ENCODE peak calls at places on chromosomes 7 and 10, in five cellular contexts. M, E, X, A and K are unnamed samples. For H3K36me3, the result is how much of the 10 kb centered on the place peaks cover.

GRCh38 chr10:90884414-90884813 is 12.6 kb downstream of the RPP30 start:
- DNase-seq in M (no peak), E (no peak), X (no peak), A (no peak), K (no peak)

GRCh38 chr10:133336131-133337078 is at the start of gene CALY:
- DNase-seq in M (peak), E (no peak), X (peak), A (no peak), K (no peak)

GRCh38 chr7:130278892-130279690 is 12.4 kb downstream of the CPA2 start:
- DNase-seq in M (no peak), E (no peak), X (no peak), A (peak), K (no peak)

GRCh38 chr10:130378556-130379400 is 242.6 kb downstream of the GLRX3 start:
- DNase-seq in M (no peak), E (peak), X (no peak), A (no peak), K (peak)

GRCh38 chr7:136336932-136337331 is 359.8 kb upstream of the MTPN start:
- DNase-seq in M (no peak), E (no peak), X (no peak), A (no peak), K (no peak)

GRCh38 chr7:47982610-47983009 is 3.2 kb upstream of the HUS1 start:
- DNase-seq in M (no peak), E (no peak), X (no peak), A (no peak), K (no peak)

GRCh38 chr10:125217986-125218675 is 57.8 kb upstream of the CTBP2 start:
- DNase-seq in M (no peak), E (no peak), X (no peak), A (no peak), K (no peak)

GRCh38 chr7:5824297-5824610 is 42.8 kb upstream of the RNF216 start:
- DNase-seq in M (no peak), E (no peak), X (no peak), A (no peak), K (no peak)

GRCh38 chr10:87760195-87760905 is 57.7 kb downstream of the ATAD1 start:
- DNase-seq in M (no peak), E (no peak), X (no peak), A (no peak), K (no peak)

GRCh38 chr7:94183289-94183749 is 179.2 kb upstream of the BET1 start:
- DNase-seq in M (no peak), E (no peak), X (peak), A (peak), K (no peak)

GRCh38 chr10:112666070-112666469 is 219.1 kb downstream of the VTI1A start:
- DNase-seq in M (no peak), E (no peak), X (no peak), A (no peak), K (no peak)

GRCh38 chr7:85065306-85065705 is 121.5 kb downstream of the SEMA3D start:
- DNase-seq in M (no peak), E (no peak), X (no peak), A (peak), K (no peak)

GRCh38 chr7:100983451-100984187 is 14.3 kb downstream of the MUC12 start:
- DNase-seq in M (peak), E (no peak), X (no peak), A (peak), K (no peak)

GRCh38 chr10:117450940-117451339 is 75.7 kb upstream of the PDZD8 start:
- DNase-seq in M (no peak), E (no peak), X (no peak), A (no peak), K (no peak)

GRCh38 chr7:122790558-122790957 is 87.8 kb upstream of the RNF148 start:
- DNase-seq in M (no peak), E (no peak), X (no peak), A (no peak), K (no peak)

GRCh38 chr7:55120501-55121198 is 101.8 kb downstream of the EGFR start:
- DNase-seq in M (no peak), E (no peak), X (no peak), A (peak), K (no peak)

GRCh38 chr10:36492590-36493510 is 632.5 kb upstream of the ANKRD30A start:
- DNase-seq in M (no peak), E (no peak), X (no peak), A (peak), K (no peak)

GRCh38 chr7:137241655-137242054 is 101.9 kb downstream of the PTN start:
- DNase-seq in M (no peak), E (no peak), X (no peak), A (no peak), K (no peak)

GRCh38 chr10:122521011-122521410 is 39.5 kb upstream of the DMBT1 start:
- DNase-seq in M (no peak), E (no peak), X (no peak), A (no peak), K (no peak)

GRCh38 chr7:84190016-84190705 is 4.4 kb downstream of the SEMA3A start:
- DNase-seq in M (no peak), E (no peak), X (no peak), A (peak), K (no peak)

GRCh38 chr7:112010994-112011393 is 195.2 kb downstream of the DOCK4 start:
- DNase-seq in M (no peak), E (no peak), X (no peak), A (no peak), K (no peak)

GRCh38 chr7:100655908-100656674 is at the start of gene ACTL6B:
- DNase-seq in M (peak), E (no peak), X (peak), A (peak), K (no peak)

GRCh38 chr7:43779032-43779812 is 20.7 kb downstream of the BLVRA start:
- DNase-seq in M (no peak), E (peak), X (no peak), A (no peak), K (no peak)

GRCh38 chr10:50367732-50368131 is 116.4 kb upstream of the ASAH2 start:
- DNase-seq in M (no peak), E (no peak), X (no peak), A (peak), K (no peak)

GRCh38 chr7:5519515-5519928 is 95.9 kb upstream of the TNRC18 start:
- DNase-seq in M (no peak), E (no peak), X (no peak), A (peak), K (no peak)

GRCh38 chr10:17227367-17228080 is 517 bp upstream of the VIM start:
- DNase-seq in M (no peak), E (no peak), X (no peak), A (peak), K (no peak)

GRCh38 chr10:23413629-23414089 is 25.2 kb upstream of the OTUD1 start:
- DNase-seq in M (no peak), E (no peak), X (no peak), A (no peak), K (no peak)

GRCh38 chr7:134792968-134793367 is 13.5 kb downstream of the CALD1 start:
- DNase-seq in M (peak), E (peak), X (no peak), A (peak), K (no peak)

GRCh38 chr7:110595694-110596093 is 495.2 kb upstream of the LRRN3 start:
- DNase-seq in M (no peak), E (no peak), X (no peak), A (no peak), K (no peak)

GRCh38 chr7:70799841-70800405 is 332.0 kb upstream of the GALNT17 start:
- DNase-seq in M (no peak), E (no peak), X (no peak), A (no peak), K (no peak)

GRCh38 chr10:126731613-126731995 is 61.1 kb upstream of the C10orf90 start:
- DNase-seq in M (no peak), E (no peak), X (no peak), A (no peak), K (no peak)

GRCh38 chr7:128902761-128903585 is 7.5 kb downstream of the KCP start:
- DNase-seq in M (no peak), E (peak), X (no peak), A (peak), K (peak)

GRCh38 chr10:110865804-110866482 is 5.8 kb upstream of the PDCD4 start:
- DNase-seq in M (no peak), E (no peak), X (no peak), A (no peak), K (no peak)

GRCh38 chr7:101576993-101577392 is 52.1 kb downstream of the MYL10 start:
- DNase-seq in M (no peak), E (no peak), X (no peak), A (no peak), K (no peak)

GRCh38 chr10:62071846-62072281 is 170.4 kb downstream of the ARID5B start:
- DNase-seq in M (no peak), E (no peak), X (no peak), A (peak), K (no peak)

GRCh38 chr7:49852619-49853462 is 79.4 kb downstream of the VWC2 start:
- DNase-seq in M (peak), E (no peak), X (no peak), A (peak), K (no peak)

GRCh38 chr10:51169111-51169510 is 94.8 kb downstream of the PRKG1 start:
- DNase-seq in M (no peak), E (no peak), X (no peak), A (no peak), K (no peak)

GRCh38 chr7:42770106-42770505 is 141.8 kb downstream of the C7orf25 start:
- DNase-seq in M (no peak), E (no peak), X (no peak), A (no peak), K (no peak)

GRCh38 chr7:105638324-105638723 is 57.0 kb upstream of the EFCAB10 start:
- DNase-seq in M (no peak), E (no peak), X (no peak), A (no peak), K (peak)

GRCh38 chr10:11861811-11862210 is 38.7 kb downstream of the PROSER2 start:
- DNase-seq in M (no peak), E (no peak), X (no peak), A (no peak), K (no peak)

DNA sequence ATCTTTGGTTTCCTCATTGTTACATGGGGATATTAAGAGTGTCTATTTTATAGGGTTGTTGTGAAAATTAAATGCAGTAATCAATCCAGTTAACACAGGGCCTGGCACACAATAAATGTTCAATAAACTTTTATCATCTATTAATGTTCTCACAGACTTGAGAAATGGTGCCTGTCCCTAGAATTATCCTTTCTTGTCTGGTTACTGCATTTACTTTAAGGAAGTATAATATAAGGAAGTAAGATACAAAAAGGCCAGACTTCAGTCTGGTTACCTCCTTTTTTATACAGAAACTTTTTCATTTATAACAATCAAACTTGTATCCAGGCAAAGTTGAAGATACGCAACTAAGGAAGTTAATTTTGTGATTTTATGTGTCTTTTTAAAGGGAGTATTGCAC is 117.0 kb downstream of the LHFPL3 start:
- DNase-seq in M (no peak), E (no peak), X (no peak), A (no peak), K (no peak)
- H3K27ac ChIP-seq in M (no peak), E (no peak), X (no peak), A (no peak), K (no peak)

DNA sequence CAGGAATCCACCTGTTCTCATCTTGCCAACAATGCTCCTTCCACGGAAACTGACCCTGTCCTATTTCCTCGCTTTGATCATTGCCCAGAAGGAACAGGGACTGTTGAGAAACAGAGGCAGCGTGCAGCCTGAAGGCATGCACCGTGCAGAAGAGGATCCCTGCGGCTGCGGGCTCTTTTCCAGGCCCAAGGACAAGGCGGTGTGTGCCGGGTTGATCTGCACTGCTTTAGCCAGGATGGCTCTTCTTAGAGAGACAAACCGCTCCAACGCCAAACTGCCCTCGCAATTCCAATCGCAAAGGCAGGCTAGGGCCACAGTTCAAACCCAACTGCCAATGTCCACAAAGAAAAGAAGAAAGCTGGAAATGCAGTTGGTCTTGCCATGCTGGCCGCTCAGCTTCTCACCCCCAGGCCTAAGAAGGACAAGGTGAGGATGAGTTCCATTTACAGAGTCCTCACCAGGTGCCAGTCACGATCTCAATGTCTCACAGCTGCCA is 26.5 kb downstream of the BRI3 start:
- DNase-seq in M (no peak), E (no peak), X (no peak), A (no peak), K (no peak)
- H3K36me3 ChIP-seq in M (under half), E (under half), X (under half), A (half or more), K (under half)

DNA sequence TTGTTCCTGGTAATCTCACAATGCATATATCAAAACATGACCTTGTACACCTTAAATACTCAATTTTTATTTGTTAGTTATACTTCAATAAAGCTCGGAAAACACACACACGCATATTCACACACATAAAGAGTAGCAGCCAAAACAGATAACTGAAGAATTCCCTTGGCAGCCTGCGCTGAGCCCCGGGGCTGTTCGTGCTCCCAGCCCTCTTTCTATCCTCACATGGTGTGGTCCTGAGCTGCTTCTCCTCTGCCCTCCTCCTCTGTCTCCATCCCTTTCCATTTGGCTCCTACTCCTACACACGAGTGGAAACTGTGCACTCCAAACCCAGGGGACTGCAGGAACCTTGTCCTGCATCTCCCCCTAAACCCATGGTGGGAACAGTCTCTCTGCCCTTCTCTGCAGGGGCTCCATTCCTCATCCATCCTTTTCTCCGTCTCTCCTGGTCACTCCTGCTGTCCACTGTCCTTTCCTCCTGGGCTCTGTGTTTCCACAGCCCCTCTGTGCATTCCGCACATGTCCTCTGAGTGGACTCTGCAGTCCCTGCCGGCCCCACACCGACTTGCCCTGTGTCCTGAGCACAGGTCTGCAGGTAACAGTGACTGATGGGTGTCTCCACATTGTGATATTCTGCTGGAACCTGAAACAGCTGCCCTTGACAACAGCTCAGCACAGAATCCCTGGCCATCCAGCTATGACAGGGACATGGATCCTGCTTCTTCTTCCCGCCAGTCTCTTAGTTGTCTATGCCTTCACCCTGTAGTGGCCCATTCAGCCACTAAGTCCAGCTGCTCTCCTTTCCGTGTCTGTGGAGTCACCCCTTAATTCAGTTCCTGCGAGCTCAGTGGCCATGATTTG is 216.8 kb upstream of the ZNF32 start:
- DNase-seq in M (no peak), E (no peak), X (no peak), A (no peak), K (no peak)
- H3K27ac ChIP-seq in M (no peak), E (peak), X (no peak), A (no peak), K (no peak)

GRCh38 chr7:127081539-127081938 is 171.2 kb downstream of the GRM8 start:
- DNase-seq in M (no peak), E (no peak), X (no peak), A (no peak), K (no peak)

DNA sequence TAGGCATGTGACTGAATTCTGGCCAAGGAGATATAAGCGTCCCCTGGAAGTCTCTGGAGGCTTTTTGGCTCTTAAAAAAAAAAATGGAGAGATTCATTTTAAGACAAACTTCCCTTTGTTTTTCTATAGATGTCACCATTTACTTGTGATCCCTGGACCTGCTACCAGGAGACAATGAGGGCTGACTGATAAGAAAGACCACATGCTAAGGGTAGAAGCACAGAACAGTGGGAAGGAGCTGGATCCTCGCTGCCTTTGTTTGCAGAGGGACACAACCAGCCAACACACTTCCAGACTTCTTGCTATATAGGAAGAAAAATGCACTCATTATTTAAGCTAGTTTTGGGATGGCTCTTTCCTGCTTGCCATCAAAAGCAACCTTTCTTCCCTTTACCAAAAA is 172.2 kb downstream of the GRM8 start:
- DNase-seq in M (no peak), E (no peak), X (no peak), A (no peak), K (no peak)
- H3K36me3 ChIP-seq in M (under half), E (under half), X (under half), A (under half), K (under half)

GRCh38 chr7:954330-955238 is at the start of gene ADAP1:
- DNase-seq in M (peak), E (peak), X (peak), A (peak), K (peak)
- H3K27ac ChIP-seq in M (no peak), E (peak), X (no peak), A (no peak), K (peak)